ENCODE peak calls at places on chromosome 22, in ten cellular contexts. X is HCT116, Q is neural progenitor cell, W is K562, R is endothelial cell of umbilical vein, S is PC-3, L is A549, D is neuronal stem cell, H is SK-N-SH, F is mammary epithelial cell. G is an unnamed sample.

GRCh38 chr22:27859336-27859735 is 57.8 kb upstream of the MN1 start:
- DNase-seq in L (no peak), S (no peak), H (no peak), D (no peak), F (no peak), R (no peak), Q (no peak), W (no peak), X (no peak), G (no peak)

GRCh38 chr22:24975813-24976341 is 23.4 kb downstream of the KIAA1671 start:
- DNase-seq in X (no peak), D (no peak), F (no peak), H (no peak), S (no peak), R (no peak), L (no peak), Q (peak; percentile 28), W (no peak), G (peak; percentile 59)

GRCh38 chr22:24180316-24181087 is 785 bp upstream of the SUSD2 start:
- DNase-seq in H (no peak), X (no peak), R (no peak), D (no peak), W (no peak), Q (no peak), S (no peak), L (no peak), F (no peak), G (no peak)

GRCh38 chr22:37674951-37675929 is at the start of gene LGALS1:
- DNase-seq in H (peak; percentile 84), X (peak; percentile 92), L (peak; percentile 92), S (peak; percentile 95), W (peak; percentile 90), D (no peak), R (peak; percentile 86), F (peak; percentile 96), Q (peak; percentile 47), G (peak; percentile 99)

GRCh38 chr22:41656515-41656914 is 32.2 kb downstream of the SNU13 start:
- DNase-seq in X (no peak), D (no peak), Q (no peak), H (no peak), F (no peak), S (no peak), R (no peak), L (no peak), W (no peak), G (no peak)

GRCh38 chr22:37335819-37336199 is 53.5 kb downstream of the CYTH4 start:
- DNase-seq in H (no peak), X (no peak), W (no peak), Q (peak; percentile 51), L (no peak), F (no peak), R (no peak), S (no peak), D (no peak), G (no peak)

GRCh38 chr22:22110548-22111266 is 128.1 kb upstream of the TOP3B start:
- DNase-seq in F (peak; percentile 93), L (peak; percentile 57), S (peak; percentile 73), X (peak; percentile 46), R (peak; percentile 23), D (peak; percentile 45), Q (peak; percentile 62), W (peak; percentile 93), H (peak; percentile 76), G (peak; percentile 91)

GRCh38 chr22:26143801-26144325 is 25.4 kb upstream of the SEZ6L start:
- DNase-seq in D (no peak), W (no peak), Q (no peak), F (no peak), H (no peak), L (no peak), S (no peak), X (no peak), R (no peak), G (no peak)

GRCh38 chr22:22062306-22062793 is 79.8 kb upstream of the TOP3B start:
- DNase-seq in Q (no peak), R (no peak), W (no peak), X (no peak), H (no peak), D (no peak), F (no peak), S (no peak), L (no peak), G (no peak)

GRCh38 chr22:24944224-24944937 is 2.1 kb downstream of the LHFPL7 start:
- DNase-seq in L (no peak), F (no peak), W (no peak), D (no peak), H (no peak), X (no peak), Q (no peak), R (no peak), S (no peak), G (no peak)

GRCh38 chr22:31445642-31446041 is 44.0 kb downstream of the EIF4ENIF1 start:
- DNase-seq in W (no peak), Q (no peak), H (no peak), F (no peak), L (no peak), R (no peak), S (no peak), X (no peak), D (no peak), G (no peak)

GRCh38 chr22:36456459-36456835 is 25.0 kb downstream of the TXN2 start:
- DNase-seq in S (no peak), D (no peak), Q (no peak), L (no peak), W (no peak), F (no peak), H (no peak), R (no peak), X (no peak), G (no peak)

GRCh38 chr22:23391022-23391421 is 189.1 kb downstream of the IGLL1 start:
- DNase-seq in L (no peak), H (no peak), Q (no peak), X (no peak), W (no peak), F (no peak), R (no peak), S (no peak), D (no peak), G (no peak)

DNA sequence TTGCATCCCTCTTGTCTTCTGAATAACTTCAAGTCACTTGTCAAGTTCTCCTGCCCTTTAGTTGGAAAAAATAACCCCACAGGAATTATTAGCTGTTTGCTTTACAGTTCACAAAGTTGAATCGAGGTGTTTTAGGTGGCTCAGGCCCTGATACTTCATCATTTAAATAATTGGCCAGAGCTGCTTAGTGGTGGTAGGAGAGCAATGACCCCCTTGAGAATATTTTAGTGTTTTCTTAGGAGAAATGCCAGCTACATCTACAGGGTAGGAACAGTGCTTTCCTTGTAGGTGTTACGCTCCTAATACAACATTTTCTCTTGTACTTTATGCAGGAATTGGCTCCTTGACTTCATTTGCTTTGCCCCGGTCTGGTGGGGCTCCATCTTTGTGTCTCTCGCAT is 73.2 kb downstream of the C22orf31 start:
- DNase-seq in L (no peak), Q (no peak), X (no peak), S (no peak), R (no peak), F (no peak), W (no peak), H (no peak), D (no peak), G (no peak)
- H3K9me3 ChIP-seq in L (peaks cover 6% of the 10 kb centered on the region), Q (no peaks in the 10 kb centered on the region), X (no peaks in the 10 kb centered on the region), S (no peaks in the 10 kb centered on the region), R (no peaks in the 10 kb centered on the region), F (no peaks in the 10 kb centered on the region), W (no peaks in the 10 kb centered on the region), H (peaks cover 5% of the 10 kb centered on the region), D (peaks cover 13% of the 10 kb centered on the region), G (no peaks in the 10 kb centered on the region)

DNA sequence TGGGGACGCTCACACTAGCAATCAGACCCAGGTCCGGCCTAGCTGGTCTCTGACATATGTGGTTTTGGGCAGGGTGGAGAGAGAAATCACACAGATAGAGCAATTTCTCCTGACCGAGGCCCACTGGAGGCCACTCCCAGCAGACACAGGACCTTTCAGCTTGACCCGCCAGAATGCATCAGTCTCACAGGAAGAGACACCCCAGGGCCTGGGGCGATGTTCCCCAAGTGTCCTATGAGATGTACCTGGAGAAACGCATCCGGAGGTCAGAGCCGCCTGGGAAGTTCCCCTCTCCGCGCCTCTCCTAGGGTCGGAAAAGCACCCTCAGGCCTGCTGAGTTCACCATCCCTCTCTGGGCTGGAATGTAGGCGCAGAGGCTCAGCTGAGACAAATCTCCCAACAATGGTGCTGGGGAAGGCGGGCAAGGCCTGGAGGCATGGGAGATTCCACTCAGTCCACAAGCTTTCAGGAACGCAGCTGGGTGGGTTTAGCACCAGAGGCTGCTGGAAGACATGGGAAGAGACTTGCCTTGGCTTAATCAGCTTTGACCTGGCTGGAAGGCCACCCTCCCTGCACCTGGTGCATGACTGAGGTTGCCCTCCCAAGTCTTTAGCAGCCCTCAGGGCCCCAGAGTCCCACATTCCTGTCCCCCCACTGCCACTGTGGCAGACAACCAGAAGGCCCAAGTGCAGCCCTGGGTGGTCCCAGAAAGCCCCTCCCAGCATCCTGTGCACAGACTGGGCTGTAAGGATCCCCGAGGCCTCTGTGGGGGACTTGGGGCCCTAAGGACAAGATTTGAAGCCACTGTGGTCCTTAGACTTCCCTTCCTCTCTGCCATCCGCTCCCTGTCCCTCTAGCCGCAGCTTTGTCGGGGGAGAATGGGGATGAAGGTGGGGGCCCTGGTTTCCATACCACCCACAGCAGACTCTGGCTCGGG is 57.5 kb downstream of the RTL6 start:
- DNase-seq in D (no peak), S (no peak), L (no peak), H (no peak), F (no peak), R (no peak), Q (peak; percentile 53), W (no peak), X (no peak), G (no peak)
- H3K4me2 ChIP-seq in D (no peak overlapping the region), S (no peak overlapping the region), L (no peak overlapping the region), H (no peak overlapping the region), F (no peak overlapping the region), R (no peak overlapping the region), Q (no peak overlapping the region), W (no peak overlapping the region), X (no peak overlapping the region), G (no peak overlapping the region)

DNA sequence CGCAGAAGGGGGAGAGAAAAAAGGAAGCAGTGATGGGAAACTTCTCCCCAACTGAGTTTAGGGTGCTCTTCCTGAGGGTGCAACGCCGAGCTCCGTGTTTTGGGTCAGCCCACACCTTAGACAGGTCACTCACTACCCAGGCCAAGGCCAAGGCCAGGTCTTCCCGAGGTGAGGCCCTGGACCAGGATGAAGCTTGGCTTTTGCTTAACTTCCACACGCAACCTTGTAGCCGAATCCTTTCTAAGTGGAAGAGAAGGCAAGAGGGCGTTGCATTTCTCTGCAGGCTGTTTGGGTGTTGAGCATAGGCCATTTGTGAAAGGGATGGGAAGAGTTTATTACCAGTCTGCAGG is 1.4 kb downstream of the KREMEN1 start:
- DNase-seq in L (no peak), F (no peak), Q (no peak), R (no peak), S (no peak), X (no peak), H (no peak), W (no peak), D (no peak), G (peak; percentile 13)
- H3K4me3 ChIP-seq in L (no peak overlapping the region), F (no peak overlapping the region), Q (peak overlapping the region; percentile 46), R (no peak overlapping the region), S (no peak overlapping the region), X (peak overlapping the region; percentile 68), H (no peak overlapping the region), W (no peak overlapping the region), D (no peak overlapping the region), G (peak overlapping the region; percentile 70)

DNA sequence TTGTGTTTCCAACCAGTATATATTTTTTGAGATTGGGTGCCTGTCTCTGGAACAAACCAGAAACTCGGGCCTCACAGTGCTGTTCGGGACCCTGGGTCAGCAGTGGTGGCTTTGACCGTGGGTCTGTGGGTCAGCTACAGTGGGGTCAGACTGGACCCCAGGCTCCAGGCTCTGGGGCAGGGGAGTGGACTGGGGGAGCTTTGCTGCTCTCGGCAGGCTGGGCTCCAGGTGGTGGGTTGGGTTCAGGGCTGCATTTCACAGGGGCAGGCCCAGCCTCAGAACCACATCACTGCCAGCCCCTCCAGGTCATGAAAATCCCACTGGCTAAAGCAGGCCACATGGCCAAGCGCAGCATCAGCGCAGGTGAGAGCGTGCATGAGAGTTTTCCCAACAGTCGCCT is 1279.3 kb downstream of the BRD1 start:
- DNase-seq in F (no peak), Q (no peak), X (no peak), S (no peak), R (no peak), W (no peak), H (no peak), L (no peak), D (no peak), G (no peak)
- H3K9me3 ChIP-seq in F (peaks cover 64% of the 10 kb centered on the region), Q (no peaks in the 10 kb centered on the region), X (no peaks in the 10 kb centered on the region), S (no peaks in the 10 kb centered on the region), R (peaks cover 10% of the 10 kb centered on the region), W (no peaks in the 10 kb centered on the region), H (no peaks in the 10 kb centered on the region), L (no peaks in the 10 kb centered on the region), D (no peaks in the 10 kb centered on the region), G (no peaks in the 10 kb centered on the region)